ENCODE peak calls at places on chromosomes 16 and 17, in five cellular contexts. E, G, R, Z and H are unnamed samples.

GRCh38 chr16:975313-975690 is 4.5 kb upstream of the LMF1 start:
- DNase-seq in G (no peak), Z (no peak), E (no peak), R (no peak), H (no peak)

GRCh38 chr16:27464663-27465482 is 62.9 kb downstream of the IL21R start:
- DNase-seq in G (no peak), R (no peak), E (no peak), Z (no peak), H (no peak)

GRCh38 chr16:4679854-4680636 is 13.3 kb upstream of the NUDT16L1 start:
- DNase-seq in E (peak; percentile 81), R (peak; percentile 78), Z (peak; percentile 91), G (no peak), H (peak; percentile 98)

GRCh38 chr16:81684901-81685300 is 94.2 kb upstream of the PLCG2 start:
- DNase-seq in E (no peak), R (no peak), G (no peak), Z (no peak), H (no peak)

GRCh38 chr17:63309021-63309420 is 137.1 kb downstream of the CYB561 start:
- DNase-seq in G (no peak), E (no peak), R (peak; percentile 50), Z (peak; percentile 55), H (peak; percentile 10)

GRCh38 chr16:30903596-30903995 is 7.2 kb downstream of the CTF1 start:
- DNase-seq in Z (peak; percentile 32), G (no peak), R (no peak), E (no peak), H (no peak)

GRCh38 chr16:67844441-67844840 is 2.3 kb upstream of the NUTF2 start:
- DNase-seq in Z (peak; percentile 39), E (no peak), G (no peak), R (peak; percentile 69), H (peak; percentile 69)

GRCh38 chr17:48671697-48672171 is 45.6 kb upstream of the HOXB9 start:
- DNase-seq in E (peak; percentile 93), Z (peak; percentile 71), G (peak; percentile 80), R (peak; percentile 37), H (peak; percentile 75)

GRCh38 chr16:78075800-78076199 is 23.7 kb upstream of the WWOX start:
- DNase-seq in E (no peak), R (no peak), G (no peak), Z (no peak), H (no peak)

GRCh38 chr16:30004424-30004776 is 6.4 kb downstream of the DOC2A start:
- DNase-seq in R (no peak), E (no peak), G (no peak), Z (no peak), H (no peak)

GRCh38 chr17:35254107-35254802 is 11.4 kb downstream of the SLFN5 start:
- DNase-seq in Z (peak; percentile 99), R (peak; percentile 97), G (no peak), E (peak; percentile 58), H (peak; percentile 98)

GRCh38 chr17:82921426-82921825 is 81.6 kb upstream of the ZNF750 start:
- DNase-seq in E (no peak), R (no peak), G (no peak), Z (no peak), H (no peak)

GRCh38 chr17:14052886-14053615 is 16.3 kb upstream of the COX10 start:
- DNase-seq in G (no peak), Z (peak; percentile 81), R (peak; percentile 48), E (no peak), H (peak; percentile 60)

GRCh38 chr16:66903544-66904427 is 14.9 kb downstream of the CDH16 start:
- DNase-seq in E (no peak), Z (no peak), R (no peak), G (no peak), H (no peak)

GRCh38 chr17:70767102-70767701 is 597.9 kb downstream of the KCNJ2 start:
- DNase-seq in R (peak; percentile 49), E (no peak), G (no peak), Z (peak; percentile 44), H (peak; percentile 48)

GRCh38 chr17:61863801-61864126 is 436 bp upstream of the BRIP1 start:
- DNase-seq in R (no peak), E (no peak), G (no peak), Z (no peak), H (no peak)

GRCh38 chr16:8936421-8936820 is 27.3 kb downstream of the USP7 start:
- DNase-seq in R (peak; percentile 82), E (no peak), G (peak; percentile 76), Z (peak; percentile 54), H (peak; percentile 64)

GRCh38 chr16:22123759-22124490 is 31.6 kb downstream of the VWA3A start:
- DNase-seq in R (no peak), G (no peak), Z (no peak), E (no peak), H (no peak)

GRCh38 chr17:40963838-40964237 is 2.9 kb downstream of the KRT39 start:
- DNase-seq in G (no peak), Z (peak; percentile 59), E (no peak), R (peak; percentile 81), H (peak; percentile 69)

GRCh38 chr17:57112994-57113393 is 27.9 kb downstream of the AKAP1 start:
- DNase-seq in E (no peak), Z (no peak), G (no peak), R (no peak), H (no peak)

GRCh38 chr17:35725917-35726608 is 5.4 kb upstream of the RASL10B start:
- DNase-seq in R (no peak), E (no peak), G (no peak), Z (no peak), H (no peak)

GRCh38 chr16:64184156-64184555 is 937.7 kb downstream of the CDH11 start:
- DNase-seq in Z (peak; percentile 51), G (no peak), E (no peak), R (no peak), H (no peak)

GRCh38 chr17:64005734-64006167 is 7.6 kb downstream of the PRR29 start:
- DNase-seq in Z (no peak), E (peak; percentile 60), G (no peak), R (no peak), H (no peak)

GRCh38 chr16:1407749-1408148 is 6.8 kb downstream of the UNKL start:
- DNase-seq in E (no peak), Z (peak; percentile 64), G (no peak), R (no peak), H (no peak)

GRCh38 chr16:56606071-56606687 is 2.2 kb upstream of the MT2A start:
- DNase-seq in G (no peak), R (peak; percentile 90), E (peak; percentile 41), Z (no peak), H (peak; percentile 90)

GRCh38 chr16:48906076-48906475 is 296.1 kb upstream of the N4BP1 start:
- DNase-seq in G (no peak), Z (no peak), R (no peak), E (no peak), H (no peak)

GRCh38 chr17:30113213-30113612 is 3.4 kb upstream of the NSRP1 start:
- DNase-seq in G (no peak), E (peak; percentile 85), Z (peak; percentile 19), R (peak; percentile 41), H (peak; percentile 63)

GRCh38 chr16:19765860-19766553 is 47.9 kb downstream of the IQCK start:
- DNase-seq in G (no peak), E (peak; percentile 38), R (no peak), Z (no peak), H (no peak)

GRCh38 chr17:8326591-8327583 is 12.8 kb upstream of the ODF4 start:
- DNase-seq in E (no peak), Z (peak; percentile 25), R (no peak), G (peak; percentile 57), H (no peak)

GRCh38 chr16:70402916-70403659 is 35.8 kb downstream of the ST3GAL2 start:
- DNase-seq in E (no peak), Z (peak; percentile 63), G (no peak), R (peak; percentile 50), H (peak; percentile 76)

DNA sequence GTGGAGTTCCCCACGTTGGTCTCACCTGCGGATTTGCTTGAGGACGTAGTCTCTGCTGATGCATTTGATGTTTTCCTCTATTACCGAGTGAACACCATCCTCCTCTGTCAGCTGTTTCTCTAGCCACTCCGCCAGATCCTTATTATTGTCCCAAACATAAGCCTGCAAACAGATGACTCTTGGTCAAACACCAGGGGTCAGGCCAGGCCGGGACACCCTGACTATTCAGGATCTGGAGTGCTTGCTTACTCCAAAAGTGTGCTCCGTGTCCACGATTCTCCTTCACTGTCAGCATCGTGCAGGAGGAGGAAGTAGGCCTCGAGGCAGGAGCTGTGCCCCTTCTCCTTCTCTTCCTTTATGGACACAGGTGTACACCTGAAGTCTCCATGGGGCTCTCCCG is 140.2 kb downstream of the AATF start:
- DNase-seq in R (no peak), G (no peak), E (no peak), Z (no peak), H (no peak)
- TF ChIP-seq CTCF in R (no peak), G (no peak), E (no peak), Z (no peak), H (no peak)

GRCh38 chr17:1200440-1200839 is 20.7 kb upstream of the ABR start:
- DNase-seq in G (no peak), R (no peak), E (no peak), Z (no peak), H (no peak)

GRCh38 chr17:1203111-1203966 is 23.6 kb upstream of the ABR start:
- DNase-seq in Z (peak; percentile 72), R (peak; percentile 50), E (peak; percentile 75), G (peak; percentile 71), H (no peak)

GRCh38 chr17:1206016-1206787 is 26.4 kb upstream of the ABR start:
- DNase-seq in R (no peak), E (no peak), G (no peak), Z (no peak), H (no peak)

GRCh38 chr17:1201132-1201702 is 21.4 kb upstream of the ABR start:
- DNase-seq in Z (no peak), E (no peak), R (no peak), G (no peak), H (no peak)

GRCh38 chr17:1203967-1204291 is 24.1 kb upstream of the ABR start:
- DNase-seq in Z (no peak), E (no peak), G (no peak), R (no peak), H (no peak)
- TF ChIP-seq CTCF in Z (no peak), E (no peak), G (no peak), R (no peak), H (no peak)

DNA sequence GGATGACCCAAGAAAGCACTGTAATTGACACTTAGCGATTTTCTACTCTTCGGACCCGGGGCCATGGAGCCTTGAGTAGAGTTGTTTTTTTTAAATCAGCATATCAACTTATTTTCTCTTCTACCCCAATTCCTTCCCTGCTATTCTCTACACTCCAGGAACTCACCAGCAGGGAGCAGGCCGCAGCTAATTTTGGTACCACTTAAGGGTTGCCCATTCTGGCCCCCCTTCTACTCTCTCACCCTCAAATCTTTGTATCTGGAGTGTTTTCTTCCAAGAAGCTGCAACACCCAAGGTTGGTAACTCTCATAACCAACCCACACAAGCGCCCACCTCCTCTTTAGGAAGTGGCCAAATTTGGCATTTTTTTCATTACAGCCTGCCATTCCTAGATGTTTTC is 5.5 kb upstream of the ERAL1 start:
- DNase-seq in Z (peak; percentile 8), G (no peak), E (no peak), R (no peak), H (peak; percentile 24)
- TF ChIP-seq CTCF in Z (no peak), G (no peak), E (no peak), R (peak; percentile 11), H (no peak)

DNA sequence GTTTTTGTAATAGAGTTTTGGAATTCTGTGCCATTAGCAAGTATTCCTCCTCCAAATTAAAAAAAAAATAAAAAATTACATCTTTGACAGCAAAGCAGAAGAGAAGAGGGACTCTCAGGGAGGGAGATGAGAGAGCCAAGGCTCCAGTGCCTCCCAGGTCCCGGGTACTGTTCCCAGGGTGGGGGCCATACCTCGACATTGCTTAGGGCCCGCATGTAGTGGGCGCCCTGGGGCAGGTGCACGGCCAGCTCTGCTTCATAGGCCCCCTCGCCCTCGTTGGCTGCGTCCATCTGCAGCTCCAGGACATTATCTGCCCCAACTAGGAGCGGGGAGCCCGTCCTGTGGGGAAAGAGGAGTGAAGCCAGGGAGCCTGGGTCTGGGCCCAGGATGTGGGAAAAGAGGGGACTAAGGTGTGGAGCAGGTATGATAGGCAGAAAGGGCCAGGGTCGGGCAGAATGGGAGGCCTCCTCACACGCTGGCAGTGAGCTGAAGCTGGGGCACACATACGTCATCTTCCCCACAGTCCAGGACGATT is 11.2 kb downstream of the ITGA2B start:
- DNase-seq in E (no peak), Z (no peak), R (no peak), G (no peak), H (no peak)
- TF ChIP-seq CTCF in E (no peak), Z (no peak), R (no peak), G (no peak), H (no peak)